ENCODE peak calls at places on chromosome 14, in eight cellular contexts. U, N, B, Z, D, I, L and O are unnamed samples.

GRCh38 chr14:68627868-68628604 is 164.8 kb downstream of the ZFP36L1 start:
- DNase-seq in D (peak; percentile 86), L (peak; percentile 60), Z (peak; percentile 47), B (no peak), I (no peak), U (peak; percentile 76), N (no peak), O (no peak)

GRCh38 chr14:74400919-74401503 is 25.0 kb downstream of the SYNDIG1L start:
- DNase-seq in N (no peak), L (no peak), I (no peak), B (no peak), D (no peak), U (no peak), Z (no peak), O (no peak)

GRCh38 chr14:61659582-61659981 is 35.7 kb upstream of the HIF1A start:
- DNase-seq in L (no peak), U (peak; percentile 44), N (no peak), I (no peak), B (peak; percentile 51), D (no peak), Z (no peak), O (no peak)

GRCh38 chr14:50308363-50308762 is 3.7 kb downstream of the L2HGDH start:
- DNase-seq in Z (no peak), B (no peak), I (no peak), U (no peak), N (peak; percentile 35), L (no peak), D (no peak), O (no peak)

GRCh38 chr14:50082308-50082742 is 34.0 kb downstream of the VCPKMT start:
- DNase-seq in I (no peak), N (no peak), B (no peak), D (peak; percentile 73), L (no peak), Z (no peak), U (no peak), O (no peak)

GRCh38 chr14:23695220-23695999 is 59.2 kb downstream of the DHRS2 start:
- DNase-seq in N (no peak), Z (no peak), U (peak; percentile 22), L (peak; percentile 25), I (no peak), B (no peak), D (no peak), O (no peak)

GRCh38 chr14:72154645-72155378 is 222.6 kb downstream of the RGS6 start:
- DNase-seq in U (no peak), L (no peak), I (no peak), N (no peak), Z (no peak), B (no peak), D (no peak), O (no peak)

GRCh38 chr14:77880056-77880455 is 80.1 kb downstream of the ADCK1 start:
- DNase-seq in U (no peak), I (no peak), N (no peak), B (no peak), D (no peak), L (no peak), Z (no peak), O (no peak)

GRCh38 chr14:96682401-96682800 is 114.8 kb upstream of the VRK1 start:
- DNase-seq in Z (no peak), B (no peak), L (no peak), U (no peak), N (no peak), I (no peak), D (no peak), O (no peak)

GRCh38 chr14:90700928-90701776 is 115.1 kb downstream of the TTC7B start:
- DNase-seq in I (no peak), B (no peak), L (no peak), U (no peak), D (no peak), Z (no peak), N (no peak), O (no peak)

GRCh38 chr14:91354979-91355685 is 62.5 kb downstream of the CCDC88C start:
- DNase-seq in Z (no peak), N (no peak), I (no peak), D (no peak), U (no peak), B (no peak), L (no peak), O (peak; percentile 91)

GRCh38 chr14:31420013-31420318 is 384 bp downstream of the HEATR5A start:
- DNase-seq in D (peak; percentile 80), L (peak; percentile 63), N (no peak), U (no peak), Z (peak; percentile 50), B (peak; percentile 60), I (peak; percentile 49), O (peak; percentile 61)

GRCh38 chr14:81351205-81351604 is 48.9 kb downstream of the STON2 start:
- DNase-seq in B (no peak), U (no peak), N (no peak), L (no peak), D (no peak), Z (no peak), I (no peak), O (no peak)

GRCh38 chr14:90381999-90382451 is 14.8 kb upstream of the CALM1 start:
- DNase-seq in Z (peak; percentile 60), L (no peak), N (no peak), I (no peak), B (no peak), U (no peak), D (peak; percentile 92), O (peak; percentile 74)

GRCh38 chr14:78737116-78737515 is 566.9 kb downstream of the NRXN3 start:
- DNase-seq in D (no peak), L (no peak), Z (no peak), N (no peak), B (no peak), I (no peak), U (no peak), O (no peak)

GRCh38 chr14:65230287-65230728 is 128.0 kb upstream of the MAX start:
- DNase-seq in D (no peak), Z (peak; percentile 72), I (no peak), N (no peak), L (peak; percentile 57), U (peak; percentile 84), B (no peak), O (no peak)

GRCh38 chr14:35161231-35161630 is 38.9 kb downstream of the PRORP start:
- DNase-seq in I (no peak), D (no peak), U (peak; percentile 11), N (peak; percentile 19), B (peak; percentile 38), Z (no peak), L (no peak), O (no peak)

GRCh38 chr14:53391631-53392030 is 238.5 kb upstream of the DDHD1 start:
- DNase-seq in I (peak; percentile 80), Z (no peak), L (no peak), N (peak; percentile 89), U (peak; percentile 26), B (peak; percentile 56), D (no peak), O (no peak)